ENCODE peak calls at places on chromosomes 5 and 9, in ten cellular contexts. Z is adrenal gland; V is epithelial cell of esophagus; F is KBM-7; H is B cell; O is fibroblast of villous mesenchyme; C is CD4-positive, CD25-positive, alpha-beta regulatory T cell; W is D341Med; S is M059J; M is NCI-H226. N is an unnamed sample.

GRCh38 chr5:158640581-158640980 is 459.1 kb downstream of the EBF1 start:
- DNase-seq in M (peak; percentile 67), C (no peak), H (no peak), Z (no peak), S (peak; percentile 6), V (peak; percentile 26), O (peak; percentile 44), W (no peak), F (no peak), N (peak; percentile 31)

GRCh38 chr9:105760053-105760452 is 65.7 kb downstream of the TMEM38B start:
- DNase-seq in H (no peak), C (no peak), F (no peak), O (no peak), M (peak; percentile 3), V (peak; percentile 13), Z (no peak), S (no peak), W (no peak), N (no peak)

GRCh38 chr9:134656334-134657034 is 14.9 kb downstream of the COL5A1 start:
- DNase-seq in W (peak; percentile 48), F (no peak), V (no peak), S (peak; percentile 46), H (no peak), Z (no peak), C (no peak), M (peak; percentile 44), O (no peak), N (no peak)

GRCh38 chr5:149409268-149409948 is 30.3 kb upstream of the IL17B start:
- DNase-seq in V (no peak), S (no peak), Z (no peak), W (no peak), M (no peak), H (no peak), O (peak; percentile 82), C (no peak), F (no peak), N (no peak)

GRCh38 chr9:98298476-98298875 is 43.0 kb upstream of the TBC1D2 start:
- DNase-seq in Z (no peak), H (no peak), O (no peak), M (no peak), F (no peak), S (no peak), C (no peak), W (no peak), V (no peak), N (no peak)

GRCh38 chr5:76641514-76642120 is 18.4 kb upstream of the F2RL2 start:
- DNase-seq in V (peak; percentile 81), H (peak; percentile 51), O (peak; percentile 80), Z (peak; percentile 61), W (peak; percentile 45), S (peak; percentile 75), F (peak; percentile 80), C (peak; percentile 28), M (peak; percentile 35), N (peak; percentile 50)

GRCh38 chr9:36125062-36125855 is 11.3 kb upstream of the GLIPR2 start:
- DNase-seq in Z (no peak), O (no peak), F (no peak), C (no peak), V (no peak), S (no peak), H (no peak), M (no peak), W (no peak), N (no peak)

GRCh38 chr5:169161022-169161680 is 139.8 kb downstream of the SLIT3 start:
- DNase-seq in O (peak; percentile 71), S (peak; percentile 97), V (peak; percentile 28), W (peak; percentile 19), H (no peak), M (peak; percentile 100), F (no peak), C (no peak), Z (peak; percentile 48), N (peak; percentile 92)

GRCh38 chr9:91658513-91659105 is 235.0 kb upstream of the NFIL3 start:
- DNase-seq in M (no peak), O (no peak), V (no peak), S (no peak), W (no peak), F (no peak), C (no peak), H (no peak), Z (no peak), N (no peak)

GRCh38 chr5:132826424-132827082 is 3.9 kb downstream of the SHROOM1 start:
- DNase-seq in C (no peak), V (no peak), S (no peak), O (no peak), F (no peak), W (no peak), M (no peak), H (no peak), Z (no peak), N (no peak)

GRCh38 chr5:134905246-134905996 is 490 bp downstream of the PCBD2 start:
- DNase-seq in H (peak; percentile 65), F (peak; percentile 94), S (peak; percentile 66), V (peak; percentile 64), W (peak; percentile 64), C (peak; percentile 44), M (peak; percentile 49), Z (peak; percentile 13), O (peak; percentile 72), N (peak; percentile 39)

GRCh38 chr5:78204241-78204640 is 90.3 kb downstream of the AP3B1 start:
- DNase-seq in W (no peak), M (no peak), C (no peak), H (no peak), O (peak; percentile 47), F (no peak), S (no peak), V (no peak), Z (no peak), N (no peak)

GRCh38 chr9:129379181-129379836 is 201.2 kb upstream of the IER5L start:
- DNase-seq in H (no peak), M (no peak), C (no peak), Z (no peak), W (peak; percentile 53), V (no peak), F (no peak), O (no peak), S (no peak), N (no peak)

GRCh38 chr9:123331303-123331702 is 24.7 kb upstream of the CRB2 start:
- DNase-seq in F (no peak), Z (no peak), V (no peak), C (no peak), S (no peak), W (no peak), M (no peak), H (no peak), O (no peak), N (no peak)

GRCh38 chr9:133067813-133068212 is 6.0 kb downstream of the CEL start:
- DNase-seq in Z (no peak), H (no peak), S (no peak), C (no peak), V (peak; percentile 97), M (no peak), W (no peak), O (no peak), F (no peak), N (no peak)

GRCh38 chr5:157506981-157507780 is 47.2 kb downstream of the NIPAL4 start:
- DNase-seq in W (no peak), M (peak; percentile 77), O (peak; percentile 64), Z (no peak), V (peak; percentile 6), C (no peak), F (no peak), S (peak; percentile 43), H (no peak), N (no peak)

GRCh38 chr5:35331941-35332340 is 101.7 kb upstream of the PRLR start:
- DNase-seq in S (no peak), F (no peak), Z (no peak), W (no peak), H (no peak), O (peak; percentile 13), M (no peak), V (no peak), C (no peak), N (no peak)

GRCh38 chr9:123569343-123569694 is 213.3 kb downstream of the CRB2 start:
- DNase-seq in O (peak; percentile 30), Z (no peak), M (no peak), S (peak; percentile 45), H (no peak), F (no peak), C (no peak), W (no peak), V (no peak), N (no peak)

N was measured in astrocyte.